ENCODE peak calls at places on chromosome 22, in five cellular contexts. One of them, this sample, is unnamed.
A peak's percentile ranks its signal among the peaks of the same experiment; 100 is the strongest.

GRCh38 chr22:49203091-49203862 is 624.4 kb downstream of the BRD1 start:
- DNase-seq in type B pancreatic cell: peak; percentile 68
- DNase-seq in H1: no peak
- DNase-seq in dorsolateral prefrontal cortex: no peak
- DNase-seq in HFF-Myc: no peak
- DNase-seq in this sample: no peak

GRCh38 chr22:20128902-20129746 is 2.5 kb upstream of the ZDHHC8 start:
- DNase-seq in H1: no peak
- DNase-seq in type B pancreatic cell: no peak
- DNase-seq in dorsolateral prefrontal cortex: no peak
- DNase-seq in HFF-Myc: no peak
- DNase-seq in this sample: no peak

GRCh38 chr22:19357270-19358105 is 66.0 kb upstream of the CLTCL1 start:
- DNase-seq in HFF-Myc: no peak
- DNase-seq in H1: no peak
- DNase-seq in type B pancreatic cell: no peak
- DNase-seq in dorsolateral prefrontal cortex: no peak
- DNase-seq in this sample: no peak

GRCh38 chr22:38824587-38824986 is 19.2 kb downstream of the NPTXR start:
- DNase-seq in H1: peak; percentile 61
- DNase-seq in HFF-Myc: peak; percentile 41
- DNase-seq in dorsolateral prefrontal cortex: no peak
- DNase-seq in type B pancreatic cell: no peak
- DNase-seq in this sample: no peak

GRCh38 chr22:16838073-16838472 is 12.9 kb upstream of the XKR3 start:
- DNase-seq in H1: no peak
- DNase-seq in dorsolateral prefrontal cortex: no peak
- DNase-seq in type B pancreatic cell: no peak
- DNase-seq in HFF-Myc: no peak
- DNase-seq in this sample: no peak

GRCh38 chr22:49470741-49471134 is 356.9 kb downstream of the BRD1 start:
- DNase-seq in dorsolateral prefrontal cortex: no peak
- DNase-seq in type B pancreatic cell: no peak
- DNase-seq in H1: no peak
- DNase-seq in HFF-Myc: no peak
- DNase-seq in this sample: no peak

GRCh38 chr22:48310740-48311139 is 1516.9 kb downstream of the BRD1 start:
- DNase-seq in H1: no peak
- DNase-seq in dorsolateral prefrontal cortex: no peak
- DNase-seq in type B pancreatic cell: no peak
- DNase-seq in HFF-Myc: no peak
- DNase-seq in this sample: no peak

GRCh38 chr22:49877642-49878041 is 24.0 kb downstream of the ZBED4 start:
- DNase-seq in type B pancreatic cell: no peak
- DNase-seq in HFF-Myc: no peak
- DNase-seq in H1: no peak
- DNase-seq in dorsolateral prefrontal cortex: no peak
- DNase-seq in this sample: no peak

GRCh38 chr22:41557401-41558240 is 3.2 kb upstream of the CSDC2 start:
- DNase-seq in dorsolateral prefrontal cortex: peak; percentile 73
- DNase-seq in type B pancreatic cell: no peak
- DNase-seq in HFF-Myc: no peak
- DNase-seq in H1: no peak
- DNase-seq in this sample: no peak

GRCh38 chr22:26805131-26805530 is 147.7 kb downstream of the MIAT start:
- DNase-seq in HFF-Myc: no peak
- DNase-seq in type B pancreatic cell: no peak
- DNase-seq in dorsolateral prefrontal cortex: no peak
- DNase-seq in H1: no peak
- DNase-seq in this sample: no peak

GRCh38 chr22:50060441-50061140 is 2.5 kb upstream of the TTLL8 start:
- DNase-seq in dorsolateral prefrontal cortex: no peak
- DNase-seq in H1: no peak
- DNase-seq in HFF-Myc: no peak
- DNase-seq in type B pancreatic cell: no peak
- DNase-seq in this sample: no peak

GRCh38 chr22:26471522-26471921 is 12.1 kb downstream of the HPS4 start:
- DNase-seq in HFF-Myc: peak; percentile 49
- DNase-seq in type B pancreatic cell: no peak
- DNase-seq in H1: peak; percentile 29
- DNase-seq in dorsolateral prefrontal cortex: no peak
- DNase-seq in this sample: no peak

GRCh38 chr22:21003782-21004181 is 1.9 kb upstream of the THAP7 start:
- DNase-seq in type B pancreatic cell: no peak
- DNase-seq in dorsolateral prefrontal cortex: no peak
- DNase-seq in HFF-Myc: no peak
- DNase-seq in H1: no peak
- DNase-seq in this sample: no peak

GRCh38 chr22:46430961-46431838 is 95.7 kb downstream of the TRMU start:
- DNase-seq in type B pancreatic cell: no peak
- DNase-seq in H1: no peak
- DNase-seq in dorsolateral prefrontal cortex: no peak
- DNase-seq in HFF-Myc: no peak
- DNase-seq in this sample: no peak

GRCh38 chr22:50673231-50674126 is 856 bp downstream of the SHANK3 start:
- DNase-seq in HFF-Myc: no peak
- DNase-seq in dorsolateral prefrontal cortex: peak; percentile 57
- DNase-seq in H1: no peak
- DNase-seq in type B pancreatic cell: peak; percentile 67
- DNase-seq in this sample: no peak

GRCh38 chr22:49785841-49786451 is 41.7 kb downstream of the BRD1 start:
- DNase-seq in HFF-Myc: no peak
- DNase-seq in type B pancreatic cell: no peak
- DNase-seq in dorsolateral prefrontal cortex: peak; percentile 37
- DNase-seq in H1: no peak
- DNase-seq in this sample: no peak

GRCh38 chr22:50715776-50716175 is 22.2 kb upstream of the ACR start:
- DNase-seq in H1: no peak
- DNase-seq in HFF-Myc: no peak
- DNase-seq in dorsolateral prefrontal cortex: no peak
- DNase-seq in type B pancreatic cell: no peak
- DNase-seq in this sample: no peak

GRCh38 chr22:20567993-20568417 is 60.6 kb downstream of the MED15 start:
- DNase-seq in type B pancreatic cell: no peak
- DNase-seq in H1: no peak
- DNase-seq in HFF-Myc: no peak
- DNase-seq in dorsolateral prefrontal cortex: no peak
- DNase-seq in this sample: no peak

GRCh38 chr22:30486118-30486517 is 14.3 kb upstream of the SEC14L3 start:
- DNase-seq in HFF-Myc: no peak
- DNase-seq in H1: no peak
- DNase-seq in type B pancreatic cell: no peak
- DNase-seq in dorsolateral prefrontal cortex: no peak
- DNase-seq in this sample: no peak

GRCh38 chr22:30483169-30483568 is 11.4 kb upstream of the SEC14L3 start:
- DNase-seq in type B pancreatic cell: no peak
- DNase-seq in dorsolateral prefrontal cortex: no peak
- DNase-seq in H1: no peak
- DNase-seq in HFF-Myc: no peak
- DNase-seq in this sample: no peak

GRCh38 chr22:30488121-30488520 is 16.3 kb upstream of the SEC14L3 start:
- DNase-seq in dorsolateral prefrontal cortex: no peak
- DNase-seq in type B pancreatic cell: no peak
- DNase-seq in HFF-Myc: no peak
- DNase-seq in H1: no peak
- DNase-seq in this sample: no peak

GRCh38 chr22:30486661-30487115 is 14.9 kb upstream of the SEC14L3 start:
- DNase-seq in dorsolateral prefrontal cortex: no peak
- DNase-seq in type B pancreatic cell: no peak
- DNase-seq in H1: no peak
- DNase-seq in HFF-Myc: no peak
- DNase-seq in this sample: no peak

DNA sequence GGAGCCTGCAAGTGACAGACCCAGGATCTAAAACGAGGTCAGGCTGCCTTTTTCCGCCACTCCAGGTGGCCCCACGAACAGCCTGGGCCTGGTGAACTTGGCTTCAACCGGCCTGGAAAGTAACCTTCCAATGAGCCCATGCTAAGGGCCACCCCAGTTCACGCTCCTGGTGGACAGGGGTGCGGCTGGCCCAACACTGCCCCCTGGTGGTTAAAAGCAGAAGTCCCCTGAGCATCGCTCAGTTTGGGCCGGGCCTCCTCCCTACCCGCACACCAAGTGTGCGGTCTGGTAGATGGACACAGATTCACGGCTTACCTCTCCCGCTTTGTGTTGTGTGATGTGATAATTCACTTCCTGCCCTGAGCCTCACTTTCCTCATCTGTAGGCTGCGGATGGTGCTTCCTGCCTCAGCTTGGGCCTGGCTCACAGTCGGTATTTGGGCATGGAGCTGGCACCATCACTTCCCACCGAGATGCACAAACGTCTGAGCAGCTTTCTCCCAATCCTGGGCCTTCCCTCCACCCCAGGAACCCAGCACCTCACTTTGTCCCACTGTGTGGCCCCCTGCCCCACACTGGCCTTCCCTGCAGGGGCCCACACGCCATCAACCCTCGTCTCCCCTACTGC is 13.7 kb upstream of the SEC14L3 start:
- DNase-seq in type B pancreatic cell: peak; percentile 74
- DNase-seq in H1: peak; percentile 44
- DNase-seq in HFF-Myc: no peak
- DNase-seq in dorsolateral prefrontal cortex: peak; percentile 41
- DNase-seq in this sample: peak; percentile 66
- TF ChIP-seq CTCF in type B pancreatic cell: peak; percentile 96
- TF ChIP-seq CTCF in H1: peak; percentile 93
- TF ChIP-seq CTCF in HFF-Myc: peak; percentile 89
- TF ChIP-seq CTCF in dorsolateral prefrontal cortex: peak; percentile 97
- TF ChIP-seq CTCF in this sample: peak; percentile 31

DNA sequence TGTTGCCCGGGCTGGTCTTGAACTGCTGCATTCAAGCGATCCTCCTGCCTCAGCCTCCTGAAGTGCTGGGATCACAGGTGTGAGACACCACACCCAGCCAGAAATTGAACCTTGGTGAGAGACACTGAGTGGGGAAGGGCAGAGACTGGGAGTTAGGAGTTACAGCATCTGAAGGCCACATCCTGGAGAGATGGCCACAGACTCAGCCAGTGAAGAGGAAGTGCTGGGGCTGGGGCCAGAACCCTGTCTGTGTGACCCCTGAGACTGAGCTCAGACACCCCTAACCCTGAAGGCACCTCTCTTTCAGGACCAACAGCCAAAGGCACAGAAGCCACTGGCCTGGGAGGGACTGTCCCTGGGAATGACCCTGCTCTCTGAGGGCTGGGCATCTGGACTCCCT is 33.8 kb downstream of the TXN2 start:
- DNase-seq in dorsolateral prefrontal cortex: no peak
- DNase-seq in type B pancreatic cell: no peak
- DNase-seq in HFF-Myc: no peak
- DNase-seq in H1: no peak
- DNase-seq in this sample: no peak
- TF ChIP-seq CTCF in dorsolateral prefrontal cortex: no peak
- TF ChIP-seq CTCF in type B pancreatic cell: no peak
- TF ChIP-seq CTCF in HFF-Myc: no peak
- TF ChIP-seq CTCF in H1: no peak
- TF ChIP-seq CTCF in this sample: no peak

DNA sequence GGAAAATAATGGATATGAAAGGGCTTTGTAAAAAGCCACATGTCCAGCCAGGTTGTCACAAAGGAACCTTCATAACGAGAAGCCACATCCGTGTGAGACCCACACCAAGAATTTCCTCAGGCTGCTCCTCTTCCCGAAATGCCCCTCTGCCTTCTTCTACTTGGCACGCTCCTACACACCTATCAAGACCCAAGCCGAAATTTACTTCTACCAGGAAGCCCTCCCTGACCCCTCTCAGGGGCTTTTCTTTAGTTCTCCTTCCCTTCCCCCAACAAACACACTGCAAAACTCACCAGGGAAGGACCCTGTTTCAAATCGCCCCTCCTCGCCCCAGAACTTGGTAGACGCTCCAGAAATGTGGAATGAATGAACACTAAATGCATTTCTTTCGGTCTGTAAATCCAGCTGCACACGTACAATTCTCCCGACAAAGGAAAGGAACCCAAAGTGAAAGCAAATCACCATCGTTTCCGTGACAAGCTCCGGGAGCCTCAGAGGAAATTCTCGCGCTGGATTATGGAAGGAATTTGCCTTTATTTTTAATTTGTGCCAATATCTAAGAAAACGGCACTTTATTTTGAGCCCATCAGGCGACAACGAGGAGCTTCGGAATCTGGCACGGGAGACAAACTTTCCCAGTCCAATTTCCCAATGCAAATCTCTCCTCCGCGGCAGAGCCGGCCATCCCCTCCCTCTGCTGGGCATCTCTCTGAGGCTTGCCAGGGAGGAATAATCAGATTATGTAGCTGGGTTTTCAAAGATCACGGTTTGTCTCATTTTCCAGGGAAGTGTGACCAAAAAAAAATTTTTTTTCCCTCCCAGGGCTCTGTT is 13.2 kb upstream of the SHISAL1 start:
- DNase-seq in HFF-Myc: peak; percentile 9
- DNase-seq in type B pancreatic cell: no peak
- DNase-seq in dorsolateral prefrontal cortex: no peak
- DNase-seq in H1: no peak
- DNase-seq in this sample: no peak
- TF ChIP-seq CTCF in HFF-Myc: no peak
- TF ChIP-seq CTCF in type B pancreatic cell: peak; percentile 31
- TF ChIP-seq CTCF in dorsolateral prefrontal cortex: no peak
- TF ChIP-seq CTCF in H1: no peak
- TF ChIP-seq CTCF in this sample: no peak

DNA sequence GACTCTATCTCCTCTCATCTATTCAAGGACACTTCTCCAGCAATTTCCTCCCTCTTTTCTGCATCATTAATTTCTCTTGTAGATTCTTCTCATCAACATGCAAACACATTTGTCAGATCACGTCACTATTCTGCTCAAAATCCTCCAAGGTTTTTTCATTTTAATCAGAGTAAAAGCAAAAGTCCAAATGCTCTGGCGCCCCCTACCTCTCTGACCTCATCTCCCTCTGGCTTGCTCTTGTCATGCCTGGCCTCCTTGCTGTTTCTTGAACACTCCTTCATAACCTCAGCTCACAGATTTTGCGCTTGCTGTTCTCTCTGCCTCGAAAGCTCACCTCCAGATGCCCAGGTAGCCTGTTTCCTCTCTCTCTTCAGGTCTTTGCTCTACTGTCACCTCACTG is 22.4 kb downstream of the RTCB start:
- DNase-seq in HFF-Myc: no peak
- DNase-seq in H1: no peak
- DNase-seq in dorsolateral prefrontal cortex: no peak
- DNase-seq in type B pancreatic cell: no peak
- DNase-seq in this sample: no peak
- TF ChIP-seq CTCF in HFF-Myc: peak; percentile 48
- TF ChIP-seq CTCF in H1: peak; percentile 44
- TF ChIP-seq CTCF in dorsolateral prefrontal cortex: peak; percentile 39
- TF ChIP-seq CTCF in type B pancreatic cell: peak; percentile 67
- TF ChIP-seq CTCF in this sample: no peak

GRCh38 chr22:29272624-29273023 is 4.6 kb downstream of the EWSR1 start:
- DNase-seq in dorsolateral prefrontal cortex: no peak
- DNase-seq in type B pancreatic cell: no peak
- DNase-seq in H1: no peak
- DNase-seq in HFF-Myc: no peak
- DNase-seq in this sample: no peak
- TF ChIP-seq CTCF in dorsolateral prefrontal cortex: no peak
- TF ChIP-seq CTCF in type B pancreatic cell: no peak
- TF ChIP-seq CTCF in H1: no peak
- TF ChIP-seq CTCF in HFF-Myc: no peak
- TF ChIP-seq CTCF in this sample: no peak

GRCh38 chr22:29603358-29604191 is at the start of gene NF2:
- DNase-seq in HFF-Myc: peak; percentile 98
- DNase-seq in H1: peak; percentile 99
- DNase-seq in type B pancreatic cell: peak; percentile 98
- DNase-seq in dorsolateral prefrontal cortex: peak; percentile 99
- DNase-seq in this sample: peak; percentile 94
- TF ChIP-seq CTCF in HFF-Myc: no peak
- TF ChIP-seq CTCF in H1: no peak
- TF ChIP-seq CTCF in type B pancreatic cell: no peak
- TF ChIP-seq CTCF in dorsolateral prefrontal cortex: peak; percentile 31
- TF ChIP-seq CTCF in this sample: no peak

This sample was measured in activated B cell treated with CpG ODN at 0.5 μM for 24 hours.